ENCODE peak calls at places on chromosome X, in seven cellular contexts. F, T, Y, E, K, Q and C are unnamed samples. For H3K36me3, the result is how much of the 10 kb centered on the place peaks cover.

GRCh38 chrX:18151157-18151556 is 69.5 kb downstream of the BEND2 start:
- DNase-seq in F (no peak), T (no peak), Y (no peak), E (no peak), K (no peak), Q (no peak), C (no peak)

GRCh38 chrX:10677490-10677889 is 57.1 kb upstream of the MID1 start:
- DNase-seq in F (peak), T (peak), Y (no peak), E (no peak), K (no peak), Q (no peak), C (no peak)

GRCh38 chrX:46860536-46860935 is 23.7 kb downstream of the RP2 start:
- DNase-seq in F (no peak), T (no peak), Y (no peak), E (peak), K (no peak), Q (no peak), C (peak)

GRCh38 chrX:120120223-120120622 is 4.5 kb upstream of the RHOXF1 start:
- DNase-seq in F (no peak), T (no peak), Y (no peak), E (no peak), K (no peak), Q (no peak), C (no peak)

GRCh38 chrX:47749185-47749967 is 87.3 kb upstream of the ZNF81 start:
- DNase-seq in F (no peak), T (no peak), Y (no peak), E (no peak), K (peak), Q (no peak), C (no peak)

GRCh38 chrX:38627683-38628082 is 66.3 kb downstream of the TSPAN7 start:
- DNase-seq in F (no peak), T (no peak), Y (peak), E (peak), K (no peak), Q (peak), C (peak)

GRCh38 chrX:110125435-110125834 is 122.5 kb downstream of the TMEM164 start:
- DNase-seq in F (peak), T (no peak), Y (peak), E (peak), K (no peak), Q (no peak), C (peak)

GRCh38 chrX:8306296-8306975 is 135.4 kb upstream of the VCX2 start:
- DNase-seq in F (no peak), T (no peak), Y (no peak), E (no peak), K (no peak), Q (no peak), C (no peak)

GRCh38 chrX:46713672-46714487 is 45.0 kb downstream of the SLC9A7 start:
- DNase-seq in F (no peak), T (no peak), Y (no peak), E (no peak), K (no peak), Q (no peak), C (no peak)

GRCh38 chrX:76148753-76149152 is 24.1 kb upstream of the PBDC1 start:
- DNase-seq in F (peak), T (peak), Y (peak), E (peak), K (peak), Q (peak), C (no peak)

GRCh38 chrX:64975491-64975890 is 759 bp downstream of the ZC4H2 start:
- DNase-seq in F (peak), T (peak), Y (no peak), E (peak), K (peak), Q (peak), C (peak)

GRCh38 chrX:137982791-137983190 is 416.9 kb downstream of the ZIC3 start:
- DNase-seq in F (no peak), T (no peak), Y (no peak), E (no peak), K (no peak), Q (no peak), C (no peak)

GRCh38 chrX:68332156-68332823 is 101.0 kb downstream of the OPHN1 start:
- DNase-seq in F (no peak), T (no peak), Y (peak), E (no peak), K (no peak), Q (no peak), C (no peak)

GRCh38 chrX:132023117-132023895 is at the start of gene STK26:
- DNase-seq in F (peak), T (peak), Y (peak), E (peak), K (peak), Q (peak), C (peak)

GRCh38 chrX:132023896-132024386 is 839 bp downstream of the STK26 start:
- DNase-seq in F (peak), T (peak), Y (peak), E (no peak), K (no peak), Q (no peak), C (no peak)

GRCh38 chrX:132022115-132022862 is 813 bp upstream of the STK26 start:
- DNase-seq in F (peak), T (peak), Y (peak), E (peak), K (no peak), Q (peak), C (peak)

GRCh38 chrX:132025085-132025484 is 2.0 kb downstream of the STK26 start:
- DNase-seq in F (peak), T (no peak), Y (peak), E (peak), K (no peak), Q (no peak), C (no peak)

GRCh38 chrX:132022863-132023116 is 312 bp upstream of the STK26 start:
- DNase-seq in F (no peak), T (no peak), Y (no peak), E (no peak), K (no peak), Q (no peak), C (no peak)
- H3K4me3 ChIP-seq in F (peak), T (peak), Y (peak), E (peak), K (peak), Q (peak), C (peak)

GRCh38 chrX:131277543-131278115 is 11.5 kb downstream of the IGSF1 start:
- DNase-seq in F (no peak), T (no peak), Y (no peak), E (no peak), K (no peak), Q (no peak), C (no peak)

GRCh38 chrX:131271274-131271673 is 17.8 kb downstream of the IGSF1 start:
- DNase-seq in F (no peak), T (no peak), Y (no peak), E (no peak), K (no peak), Q (no peak), C (no peak)

GRCh38 chrX:131270085-131270484 is 19.0 kb downstream of the IGSF1 start:
- DNase-seq in F (no peak), T (no peak), Y (no peak), E (no peak), K (no peak), Q (no peak), C (no peak)

GRCh38 chrX:131271826-131272225 is 17.3 kb downstream of the IGSF1 start:
- DNase-seq in F (no peak), T (no peak), Y (no peak), E (peak), K (no peak), Q (no peak), C (no peak)

GRCh38 chrX:131273024-131273423 is 16.1 kb downstream of the IGSF1 start:
- DNase-seq in F (no peak), T (no peak), Y (no peak), E (peak), K (no peak), Q (no peak), C (no peak)
- H3K36me3 ChIP-seq in F (under half), T (under half), Y (under half), E (under half), K (under half), Q (under half), C (under half)

GRCh38 chrX:77412631-77413030 is 34.6 kb upstream of the FGF16 start:
- DNase-seq in F (no peak), T (no peak), Y (no peak), E (no peak), K (no peak), Q (no peak), C (no peak)

GRCh38 chrX:77415882-77416281 is 31.3 kb upstream of the FGF16 start:
- DNase-seq in F (no peak), T (no peak), Y (no peak), E (no peak), K (no peak), Q (no peak), C (no peak)

GRCh38 chrX:77415161-77415560 is 32.0 kb upstream of the FGF16 start:
- DNase-seq in F (no peak), T (no peak), Y (peak), E (no peak), K (no peak), Q (no peak), C (no peak)
- TF ChIP-seq CTCF in F (peak), T (no peak), Y (peak), E (no peak), K (no peak), Q (no peak), C (peak)

DNA sequence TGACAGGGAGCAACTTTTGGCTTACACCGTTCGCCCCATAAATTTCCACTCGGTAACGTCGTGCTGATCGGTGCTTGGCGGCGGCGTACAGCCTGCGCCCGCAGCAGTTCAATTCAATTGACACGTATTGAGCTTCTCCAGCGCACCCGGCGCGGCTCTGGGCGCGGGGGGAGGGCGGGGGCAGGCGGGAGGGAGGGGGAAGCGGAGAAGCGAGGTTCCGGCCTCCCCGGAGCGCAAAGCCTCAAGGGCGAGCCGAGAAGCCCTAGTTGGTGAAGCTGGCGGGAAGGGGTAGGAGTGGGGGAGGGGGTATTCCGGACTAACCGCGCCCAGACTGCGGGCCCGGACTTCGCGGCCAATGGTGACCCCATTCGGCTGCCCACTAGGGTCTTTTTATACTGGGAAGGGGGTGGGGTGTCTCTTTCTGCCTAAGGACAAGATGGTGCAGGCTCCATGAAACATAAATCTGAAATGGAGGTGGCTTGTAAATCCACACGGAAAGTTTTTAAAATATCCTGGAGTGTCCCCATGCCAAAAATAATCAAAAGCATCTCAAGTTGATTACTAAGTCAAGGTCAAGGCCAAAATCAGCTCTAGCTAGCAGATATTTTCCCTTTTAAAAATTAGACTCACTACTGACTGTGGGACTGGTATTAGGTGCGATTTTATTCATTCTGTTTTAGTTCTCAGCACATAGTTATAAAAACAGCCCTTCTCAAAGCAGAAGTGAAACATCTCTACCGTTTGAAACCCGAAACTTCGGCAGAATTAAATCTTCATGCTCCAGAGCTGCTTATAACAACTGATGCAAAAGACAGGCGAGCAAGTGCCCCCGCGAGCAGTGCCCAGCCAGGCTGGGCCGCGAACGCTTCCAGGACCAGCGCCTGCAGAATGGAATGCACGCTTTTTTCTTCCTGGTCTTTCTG is 1.5 kb upstream of the BCOR start:
- DNase-seq in F (peak), T (peak), Y (no peak), E (no peak), K (peak), Q (peak), C (no peak)
- H3K4me3 ChIP-seq in F (peak), T (peak), Y (peak), E (peak), K (peak), Q (peak), C (peak)

GRCh38 chrX:118564498-118564897 is 68.9 kb downstream of the DOCK11 start:
- DNase-seq in F (no peak), T (no peak), Y (no peak), E (no peak), K (no peak), Q (no peak), C (no peak)

GRCh38 chrX:118566359-118566758 is 70.7 kb downstream of the DOCK11 start:
- DNase-seq in F (no peak), T (no peak), Y (peak), E (no peak), K (no peak), Q (no peak), C (no peak)

GRCh38 chrX:118565853-118566252 is 70.2 kb downstream of the DOCK11 start:
- DNase-seq in F (no peak), T (no peak), Y (no peak), E (no peak), K (no peak), Q (no peak), C (no peak)

GRCh38 chrX:118562574-118563164 is 67.1 kb downstream of the DOCK11 start:
- DNase-seq in F (no peak), T (no peak), Y (no peak), E (no peak), K (no peak), Q (no peak), C (no peak)

GRCh38 chrX:118560380-118560932 is 64.8 kb downstream of the DOCK11 start:
- DNase-seq in F (peak), T (no peak), Y (no peak), E (no peak), K (no peak), Q (no peak), C (no peak)
- H3K36me3 ChIP-seq in F (under half), T (under half), Y (under half), E (under half), K (under half), Q (under half), C (under half)

GRCh38 chrX:72569786-72570185 is 2.9 kb downstream of the HDAC8 start:
- DNase-seq in F (no peak), T (no peak), Y (no peak), E (no peak), K (no peak), Q (no peak), C (no peak)
- TF ChIP-seq CTCF in F (peak), T (no peak), Y (no peak), E (no peak), K (no peak), Q (no peak), C (no peak)